ENCODE peak calls at places on chromosomes 1 and 21, in five cellular contexts. One of them, this sample, is unnamed. For H3K27me3, the result is how much of the 10 kb centered on the place peaks cover.

GRCh38 chr1:41199375-41199774 is 42.7 kb downstream of the SCMH1 start:
- DNase-seq in GM23338: no peak
- DNase-seq in IMR-90: no peak
- DNase-seq in uterus: no peak
- DNase-seq in MM.1S: no peak
- DNase-seq in this sample: no peak

GRCh38 chr1:66540434-66541032 is 6.6 kb downstream of the SGIP1 start:
- DNase-seq in MM.1S: no peak
- DNase-seq in GM23338: peak
- DNase-seq in uterus: no peak
- DNase-seq in IMR-90: peak
- DNase-seq in this sample: peak

GRCh38 chr1:99669821-99670220 is 23.9 kb downstream of the PALMD start:
- DNase-seq in uterus: no peak
- DNase-seq in IMR-90: no peak
- DNase-seq in GM23338: no peak
- DNase-seq in MM.1S: no peak
- DNase-seq in this sample: no peak

GRCh38 chr1:172928412-172928811 is 122.3 kb downstream of the TNFSF18 start:
- DNase-seq in IMR-90: peak
- DNase-seq in uterus: no peak
- DNase-seq in GM23338: no peak
- DNase-seq in MM.1S: no peak
- DNase-seq in this sample: peak

GRCh38 chr1:53047737-53048344 is 14.2 kb upstream of the PODN start:
- DNase-seq in uterus: no peak
- DNase-seq in IMR-90: peak
- DNase-seq in MM.1S: no peak
- DNase-seq in GM23338: no peak
- DNase-seq in this sample: peak

GRCh38 chr1:59236949-59237545 is 59.8 kb upstream of the FGGY start:
- DNase-seq in uterus: no peak
- DNase-seq in MM.1S: no peak
- DNase-seq in IMR-90: peak
- DNase-seq in GM23338: no peak
- DNase-seq in this sample: no peak

GRCh38 chr1:2106681-2107405 is 56.6 kb downstream of the PRKCZ start:
- DNase-seq in uterus: no peak
- DNase-seq in GM23338: no peak
- DNase-seq in MM.1S: no peak
- DNase-seq in IMR-90: no peak
- DNase-seq in this sample: no peak

GRCh38 chr1:30977105-30977504 is 68.5 kb upstream of the SDC3 start:
- DNase-seq in IMR-90: peak
- DNase-seq in GM23338: peak
- DNase-seq in MM.1S: peak
- DNase-seq in uterus: no peak
- DNase-seq in this sample: peak

GRCh38 chr1:152960452-152961044 is 9.9 kb upstream of the SPRR4 start:
- DNase-seq in uterus: no peak
- DNase-seq in GM23338: peak
- DNase-seq in MM.1S: no peak
- DNase-seq in IMR-90: no peak
- DNase-seq in this sample: no peak

GRCh38 chr21:42673633-42674328 is 20.4 kb downstream of the PDE9A start:
- DNase-seq in GM23338: no peak
- DNase-seq in MM.1S: no peak
- DNase-seq in uterus: no peak
- DNase-seq in IMR-90: no peak
- DNase-seq in this sample: no peak

GRCh38 chr1:6612641-6613360 is 730 bp upstream of the PHF13 start:
- DNase-seq in IMR-90: peak
- DNase-seq in MM.1S: peak
- DNase-seq in uterus: no peak
- DNase-seq in GM23338: peak
- DNase-seq in this sample: peak

GRCh38 chr1:175863291-175864050 is 120.1 kb upstream of the TNR start:
- DNase-seq in MM.1S: no peak
- DNase-seq in uterus: no peak
- DNase-seq in IMR-90: no peak
- DNase-seq in GM23338: peak
- DNase-seq in this sample: no peak

GRCh38 chr1:100799954-100800612 is 80.5 kb downstream of the VCAM1 start:
- DNase-seq in MM.1S: no peak
- DNase-seq in GM23338: no peak
- DNase-seq in uterus: no peak
- DNase-seq in IMR-90: peak
- DNase-seq in this sample: peak

GRCh38 chr1:173527151-173527826 is 50.2 kb downstream of the PRDX6 start:
- DNase-seq in IMR-90: no peak
- DNase-seq in MM.1S: peak
- DNase-seq in uterus: no peak
- DNase-seq in GM23338: no peak
- DNase-seq in this sample: peak

GRCh38 chr1:231931846-231932454 is 305.4 kb downstream of the DISC1 start:
- DNase-seq in IMR-90: no peak
- DNase-seq in MM.1S: peak
- DNase-seq in GM23338: peak
- DNase-seq in uterus: no peak
- DNase-seq in this sample: no peak

GRCh38 chr1:214970016-214970415 is 112.5 kb upstream of the KCNK2 start:
- DNase-seq in GM23338: no peak
- DNase-seq in uterus: no peak
- DNase-seq in MM.1S: no peak
- DNase-seq in IMR-90: peak
- DNase-seq in this sample: no peak

GRCh38 chr1:75708910-75709309 is 15.6 kb upstream of the ACADM start:
- DNase-seq in MM.1S: no peak
- DNase-seq in GM23338: no peak
- DNase-seq in IMR-90: no peak
- DNase-seq in uterus: no peak
- DNase-seq in this sample: no peak

GRCh38 chr1:207826557-207827487 is 75.0 kb downstream of the CD46 start:
- DNase-seq in IMR-90: no peak
- DNase-seq in MM.1S: no peak
- DNase-seq in uterus: peak
- DNase-seq in GM23338: no peak
- DNase-seq in this sample: no peak

GRCh38 chr1:25194054-25194453 is 38.2 kb downstream of the SYF2 start:
- DNase-seq in IMR-90: no peak
- DNase-seq in uterus: no peak
- DNase-seq in GM23338: no peak
- DNase-seq in MM.1S: no peak
- DNase-seq in this sample: no peak

GRCh38 chr1:164772635-164773034 is 213.7 kb downstream of the PBX1 start:
- DNase-seq in GM23338: no peak
- DNase-seq in MM.1S: peak
- DNase-seq in uterus: peak
- DNase-seq in IMR-90: peak
- DNase-seq in this sample: peak

GRCh38 chr1:39220900-39221870 is 16.7 kb downstream of the MACF1 start:
- DNase-seq in MM.1S: no peak
- DNase-seq in uterus: no peak
- DNase-seq in GM23338: peak
- DNase-seq in IMR-90: no peak
- DNase-seq in this sample: no peak

GRCh38 chr21:45572783-45573451 is 30.7 kb upstream of the SLC19A1 start:
- DNase-seq in uterus: no peak
- DNase-seq in IMR-90: no peak
- DNase-seq in GM23338: no peak
- DNase-seq in MM.1S: no peak
- DNase-seq in this sample: no peak

GRCh38 chr21:43287111-43287973 is 118.5 kb downstream of the CRYAA start:
- DNase-seq in uterus: no peak
- DNase-seq in MM.1S: no peak
- DNase-seq in GM23338: no peak
- DNase-seq in IMR-90: no peak
- DNase-seq in this sample: no peak

GRCh38 chr1:151946366-151946764 is 37.1 kb upstream of the THEM4 start:
- DNase-seq in MM.1S: no peak
- DNase-seq in uterus: no peak
- DNase-seq in GM23338: no peak
- DNase-seq in IMR-90: no peak
- DNase-seq in this sample: no peak

GRCh38 chr21:41066086-41066938 is 101.6 kb upstream of the BACE2 start:
- DNase-seq in GM23338: no peak
- DNase-seq in MM.1S: no peak
- DNase-seq in IMR-90: no peak
- DNase-seq in uterus: no peak
- DNase-seq in this sample: no peak

GRCh38 chr1:222582099-222582774 is 7.5 kb downstream of the TAF1A start:
- DNase-seq in uterus: no peak
- DNase-seq in MM.1S: no peak
- DNase-seq in IMR-90: peak
- DNase-seq in GM23338: no peak
- DNase-seq in this sample: no peak

GRCh38 chr1:44305962-44306422 is 49.1 kb downstream of the ERI3 start:
- DNase-seq in MM.1S: peak
- DNase-seq in IMR-90: no peak
- DNase-seq in uterus: no peak
- DNase-seq in GM23338: no peak
- DNase-seq in this sample: no peak

GRCh38 chr1:35851175-35851869 is 31.7 kb upstream of the AGO1 start:
- DNase-seq in IMR-90: peak
- DNase-seq in MM.1S: no peak
- DNase-seq in uterus: peak
- DNase-seq in GM23338: no peak
- DNase-seq in this sample: no peak

GRCh38 chr1:246329900-246330299 is 177.2 kb downstream of the SMYD3 start:
- DNase-seq in IMR-90: no peak
- DNase-seq in uterus: no peak
- DNase-seq in GM23338: no peak
- DNase-seq in MM.1S: no peak
- DNase-seq in this sample: no peak

GRCh38 chr1:185681034-185681633 is 53.1 kb upstream of the HMCN1 start:
- DNase-seq in uterus: no peak
- DNase-seq in GM23338: peak
- DNase-seq in MM.1S: peak
- DNase-seq in IMR-90: peak
- DNase-seq in this sample: peak

GRCh38 chr1:86472767-86473166 is 4.0 kb downstream of the CLCA1 start:
- DNase-seq in uterus: no peak
- DNase-seq in IMR-90: no peak
- DNase-seq in MM.1S: peak
- DNase-seq in GM23338: no peak
- DNase-seq in this sample: no peak

GRCh38 chr1:31691951-31692350 is 11.9 kb downstream of the COL16A1 start:
- DNase-seq in uterus: no peak
- DNase-seq in MM.1S: no peak
- DNase-seq in IMR-90: no peak
- DNase-seq in GM23338: no peak
- DNase-seq in this sample: no peak

GRCh38 chr1:214643032-214643431 is 40.0 kb downstream of the CENPF start:
- DNase-seq in IMR-90: no peak
- DNase-seq in uterus: no peak
- DNase-seq in GM23338: no peak
- DNase-seq in MM.1S: no peak
- DNase-seq in this sample: no peak

GRCh38 chr1:166705376-166706289 is 133.6 kb upstream of the POGK start:
- DNase-seq in uterus: no peak
- DNase-seq in IMR-90: no peak
- DNase-seq in GM23338: no peak
- DNase-seq in MM.1S: no peak
- DNase-seq in this sample: no peak
- H3K27ac ChIP-seq in uterus: no peak
- H3K27ac ChIP-seq in IMR-90: no peak
- H3K27ac ChIP-seq in GM23338: no peak
- H3K27ac ChIP-seq in MM.1S: no peak
- H3K27ac ChIP-seq in this sample: no peak

DNA sequence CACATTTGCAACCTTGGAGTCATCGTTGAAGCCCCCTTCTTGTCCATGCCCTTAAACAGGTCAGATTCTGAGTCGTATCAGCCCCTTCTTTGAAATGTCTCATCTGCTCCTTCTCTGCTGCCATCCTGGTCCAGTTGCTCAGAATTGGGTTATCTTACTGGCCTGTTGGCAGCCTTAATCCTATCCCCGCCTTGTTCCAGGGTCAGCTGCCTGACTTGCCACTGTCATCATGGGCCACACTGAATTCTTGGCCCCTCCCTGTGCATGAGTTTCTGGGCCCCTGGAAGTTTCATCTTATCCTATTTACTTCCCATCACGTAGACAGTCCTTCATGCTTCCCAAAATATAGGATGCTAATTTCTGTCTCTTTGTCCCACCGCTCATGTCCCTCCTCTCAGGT is 23.7 kb downstream of the IRF2BP2 start:
- DNase-seq in GM23338: no peak
- DNase-seq in uterus: no peak
- DNase-seq in MM.1S: no peak
- DNase-seq in IMR-90: no peak
- DNase-seq in this sample: no peak
- H3K4me3 ChIP-seq in GM23338: no peak
- H3K4me3 ChIP-seq in uterus: no peak
- H3K4me3 ChIP-seq in MM.1S: no peak
- H3K4me3 ChIP-seq in IMR-90: no peak
- H3K4me3 ChIP-seq in this sample: no peak

GRCh38 chr1:21340230-21340564 is 49.9 kb upstream of the ECE1 start:
- DNase-seq in IMR-90: no peak
- DNase-seq in MM.1S: no peak
- DNase-seq in uterus: peak
- DNase-seq in GM23338: no peak
- DNase-seq in this sample: no peak

GRCh38 chr1:21337931-21338567 is 47.8 kb upstream of the ECE1 start:
- DNase-seq in IMR-90: peak
- DNase-seq in uterus: peak
- DNase-seq in GM23338: no peak
- DNase-seq in MM.1S: no peak
- DNase-seq in this sample: no peak

GRCh38 chr1:21338568-21339401 is 48.5 kb upstream of the ECE1 start:
- DNase-seq in IMR-90: peak
- DNase-seq in uterus: peak
- DNase-seq in GM23338: no peak
- DNase-seq in MM.1S: no peak
- DNase-seq in this sample: no peak

GRCh38 chr1:21341022-21341421 is 50.8 kb upstream of the ECE1 start:
- DNase-seq in GM23338: no peak
- DNase-seq in IMR-90: no peak
- DNase-seq in uterus: no peak
- DNase-seq in MM.1S: no peak
- DNase-seq in this sample: no peak

GRCh38 chr1:21339402-21340229 is 49.4 kb upstream of the ECE1 start:
- DNase-seq in GM23338: no peak
- DNase-seq in uterus: no peak
- DNase-seq in IMR-90: no peak
- DNase-seq in MM.1S: no peak
- DNase-seq in this sample: no peak
- H3K27me3 ChIP-seq in GM23338: under half
- H3K27me3 ChIP-seq in uterus: under half
- H3K27me3 ChIP-seq in IMR-90: under half
- H3K27me3 ChIP-seq in MM.1S: under half
- H3K27me3 ChIP-seq in this sample: under half

GRCh38 chr1:204813522-204813921 is 57.1 kb upstream of the NFASC start:
- DNase-seq in IMR-90: no peak
- DNase-seq in GM23338: no peak
- DNase-seq in uterus: no peak
- DNase-seq in MM.1S: no peak
- DNase-seq in this sample: no peak
- H3K27ac ChIP-seq in IMR-90: no peak
- H3K27ac ChIP-seq in GM23338: no peak
- H3K27ac ChIP-seq in uterus: peak
- H3K27ac ChIP-seq in MM.1S: no peak
- H3K27ac ChIP-seq in this sample: no peak